ENCODE peak calls at places on chromosome 16, in seven cellular contexts. One of them, this sample, is unnamed.

GRCh38 chr16:878886-879285 is 78.4 kb upstream of the GNG13 start:
- DNase-seq in H9: no peak
- DNase-seq in stimulated activated CD8-positive, alpha-beta memory T cell treated with anti-CD3 and anti-CD28 coated beads, Interleukin-4, amount 100 ng/mL, for 24 hours: no peak
- DNase-seq in NCI-H69: no peak
- DNase-seq in EL: no peak
- DNase-seq in ELR: no peak
- DNase-seq in HCEC 1CT: no peak
- DNase-seq in this sample: no peak

GRCh38 chr16:10028644-10029043 is 153.6 kb downstream of the GRIN2A start:
- DNase-seq in ELR: no peak
- DNase-seq in H9: no peak
- DNase-seq in HCEC 1CT: no peak
- DNase-seq in stimulated activated CD8-positive, alpha-beta memory T cell treated with anti-CD3 and anti-CD28 coated beads, Interleukin-4, amount 100 ng/mL, for 24 hours: no peak
- DNase-seq in NCI-H69: no peak
- DNase-seq in EL: no peak
- DNase-seq in this sample: no peak

GRCh38 chr16:86961133-86961720 is 356.0 kb downstream of the C16orf95 start:
- DNase-seq in EL: peak
- DNase-seq in NCI-H69: no peak
- DNase-seq in HCEC 1CT: peak
- DNase-seq in H9: no peak
- DNase-seq in ELR: no peak
- DNase-seq in stimulated activated CD8-positive, alpha-beta memory T cell treated with anti-CD3 and anti-CD28 coated beads, Interleukin-4, amount 100 ng/mL, for 24 hours: no peak
- DNase-seq in this sample: no peak

GRCh38 chr16:88508376-88508867 is 55.3 kb downstream of the ZFPM1 start:
- DNase-seq in ELR: no peak
- DNase-seq in EL: no peak
- DNase-seq in H9: no peak
- DNase-seq in HCEC 1CT: no peak
- DNase-seq in stimulated activated CD8-positive, alpha-beta memory T cell treated with anti-CD3 and anti-CD28 coated beads, Interleukin-4, amount 100 ng/mL, for 24 hours: no peak
- DNase-seq in NCI-H69: no peak
- DNase-seq in this sample: no peak

GRCh38 chr16:53156516-53156915 is 101.7 kb downstream of the CHD9 start:
- DNase-seq in HCEC 1CT: no peak
- DNase-seq in stimulated activated CD8-positive, alpha-beta memory T cell treated with anti-CD3 and anti-CD28 coated beads, Interleukin-4, amount 100 ng/mL, for 24 hours: no peak
- DNase-seq in NCI-H69: no peak
- DNase-seq in ELR: no peak
- DNase-seq in H9: no peak
- DNase-seq in EL: peak
- DNase-seq in this sample: no peak

GRCh38 chr16:72997141-72997542 is 50.8 kb downstream of the ZFHX3 start:
- DNase-seq in stimulated activated CD8-positive, alpha-beta memory T cell treated with anti-CD3 and anti-CD28 coated beads, Interleukin-4, amount 100 ng/mL, for 24 hours: no peak
- DNase-seq in HCEC 1CT: peak
- DNase-seq in H9: no peak
- DNase-seq in EL: no peak
- DNase-seq in ELR: peak
- DNase-seq in NCI-H69: no peak
- DNase-seq in this sample: no peak

GRCh38 chr16:69440236-69440635 is 15.8 kb downstream of the CYB5B start:
- DNase-seq in H9: no peak
- DNase-seq in HCEC 1CT: no peak
- DNase-seq in stimulated activated CD8-positive, alpha-beta memory T cell treated with anti-CD3 and anti-CD28 coated beads, Interleukin-4, amount 100 ng/mL, for 24 hours: no peak
- DNase-seq in EL: no peak
- DNase-seq in NCI-H69: no peak
- DNase-seq in ELR: no peak
- DNase-seq in this sample: no peak

GRCh38 chr16:22214893-22215292 is 8.8 kb downstream of the EEF2K start:
- DNase-seq in NCI-H69: peak
- DNase-seq in ELR: no peak
- DNase-seq in EL: no peak
- DNase-seq in HCEC 1CT: no peak
- DNase-seq in H9: no peak
- DNase-seq in stimulated activated CD8-positive, alpha-beta memory T cell treated with anti-CD3 and anti-CD28 coated beads, Interleukin-4, amount 100 ng/mL, for 24 hours: no peak
- DNase-seq in this sample: no peak

GRCh38 chr16:85974428-85975375 is 75.7 kb downstream of the IRF8 start:
- DNase-seq in H9: no peak
- DNase-seq in EL: no peak
- DNase-seq in HCEC 1CT: no peak
- DNase-seq in NCI-H69: no peak
- DNase-seq in stimulated activated CD8-positive, alpha-beta memory T cell treated with anti-CD3 and anti-CD28 coated beads, Interleukin-4, amount 100 ng/mL, for 24 hours: no peak
- DNase-seq in ELR: no peak
- DNase-seq in this sample: no peak

GRCh38 chr16:4891097-4891885 is 44.0 kb downstream of the UBN1 start:
- DNase-seq in EL: no peak
- DNase-seq in HCEC 1CT: no peak
- DNase-seq in H9: no peak
- DNase-seq in stimulated activated CD8-positive, alpha-beta memory T cell treated with anti-CD3 and anti-CD28 coated beads, Interleukin-4, amount 100 ng/mL, for 24 hours: no peak
- DNase-seq in ELR: no peak
- DNase-seq in NCI-H69: no peak
- DNase-seq in this sample: no peak

GRCh38 chr16:89453662-89454321 is 36.6 kb downstream of the ANKRD11 start:
- DNase-seq in H9: no peak
- DNase-seq in NCI-H69: no peak
- DNase-seq in HCEC 1CT: no peak
- DNase-seq in EL: peak
- DNase-seq in stimulated activated CD8-positive, alpha-beta memory T cell treated with anti-CD3 and anti-CD28 coated beads, Interleukin-4, amount 100 ng/mL, for 24 hours: no peak
- DNase-seq in ELR: peak
- DNase-seq in this sample: no peak

GRCh38 chr16:88007321-88007731 is 56.1 kb downstream of the BANP start:
- DNase-seq in HCEC 1CT: no peak
- DNase-seq in NCI-H69: no peak
- DNase-seq in EL: no peak
- DNase-seq in ELR: no peak
- DNase-seq in H9: no peak
- DNase-seq in stimulated activated CD8-positive, alpha-beta memory T cell treated with anti-CD3 and anti-CD28 coated beads, Interleukin-4, amount 100 ng/mL, for 24 hours: no peak
- DNase-seq in this sample: no peak

GRCh38 chr16:8565498-8565897 is 24.8 kb downstream of the TMEM114 start:
- DNase-seq in NCI-H69: peak
- DNase-seq in H9: peak
- DNase-seq in HCEC 1CT: no peak
- DNase-seq in EL: no peak
- DNase-seq in stimulated activated CD8-positive, alpha-beta memory T cell treated with anti-CD3 and anti-CD28 coated beads, Interleukin-4, amount 100 ng/mL, for 24 hours: no peak
- DNase-seq in ELR: no peak
- DNase-seq in this sample: no peak

GRCh38 chr16:56632160-56632847 is at the start of gene MT1M:
- DNase-seq in stimulated activated CD8-positive, alpha-beta memory T cell treated with anti-CD3 and anti-CD28 coated beads, Interleukin-4, amount 100 ng/mL, for 24 hours: no peak
- DNase-seq in EL: peak
- DNase-seq in NCI-H69: peak
- DNase-seq in HCEC 1CT: no peak
- DNase-seq in H9: no peak
- DNase-seq in ELR: peak
- DNase-seq in this sample: no peak

GRCh38 chr16:66923247-66923851 is 2.0 kb downstream of the RRAD start:
- DNase-seq in HCEC 1CT: no peak
- DNase-seq in EL: no peak
- DNase-seq in NCI-H69: peak
- DNase-seq in H9: no peak
- DNase-seq in ELR: no peak
- DNase-seq in stimulated activated CD8-positive, alpha-beta memory T cell treated with anti-CD3 and anti-CD28 coated beads, Interleukin-4, amount 100 ng/mL, for 24 hours: no peak
- DNase-seq in this sample: no peak

GRCh38 chr16:50279142-50279865 is 13.0 kb downstream of the ADCY7 start:
- DNase-seq in HCEC 1CT: no peak
- DNase-seq in EL: no peak
- DNase-seq in H9: no peak
- DNase-seq in ELR: no peak
- DNase-seq in stimulated activated CD8-positive, alpha-beta memory T cell treated with anti-CD3 and anti-CD28 coated beads, Interleukin-4, amount 100 ng/mL, for 24 hours: no peak
- DNase-seq in NCI-H69: peak
- DNase-seq in this sample: no peak

GRCh38 chr16:46648656-46649055 is 27.5 kb upstream of the SHCBP1 start:
- DNase-seq in ELR: no peak
- DNase-seq in HCEC 1CT: no peak
- DNase-seq in NCI-H69: no peak
- DNase-seq in stimulated activated CD8-positive, alpha-beta memory T cell treated with anti-CD3 and anti-CD28 coated beads, Interleukin-4, amount 100 ng/mL, for 24 hours: no peak
- DNase-seq in H9: peak
- DNase-seq in EL: no peak
- DNase-seq in this sample: no peak

GRCh38 chr16:4487955-4488481 is 11.8 kb downstream of the HMOX2 start:
- DNase-seq in stimulated activated CD8-positive, alpha-beta memory T cell treated with anti-CD3 and anti-CD28 coated beads, Interleukin-4, amount 100 ng/mL, for 24 hours: no peak
- DNase-seq in ELR: peak
- DNase-seq in EL: peak
- DNase-seq in NCI-H69: no peak
- DNase-seq in H9: no peak
- DNase-seq in HCEC 1CT: no peak
- DNase-seq in this sample: no peak

GRCh38 chr16:56869513-56870270 is 4.7 kb downstream of the SLC12A3 start:
- DNase-seq in stimulated activated CD8-positive, alpha-beta memory T cell treated with anti-CD3 and anti-CD28 coated beads, Interleukin-4, amount 100 ng/mL, for 24 hours: peak
- DNase-seq in EL: peak
- DNase-seq in ELR: peak
- DNase-seq in HCEC 1CT: peak
- DNase-seq in H9: peak
- DNase-seq in NCI-H69: no peak
- DNase-seq in this sample: peak

GRCh38 chr16:16992986-16993783 is 477.6 kb downstream of the XYLT1 start:
- DNase-seq in HCEC 1CT: no peak
- DNase-seq in EL: no peak
- DNase-seq in H9: no peak
- DNase-seq in NCI-H69: no peak
- DNase-seq in ELR: no peak
- DNase-seq in stimulated activated CD8-positive, alpha-beta memory T cell treated with anti-CD3 and anti-CD28 coated beads, Interleukin-4, amount 100 ng/mL, for 24 hours: no peak
- DNase-seq in this sample: no peak

GRCh38 chr16:73753931-73754330 is 542.7 kb upstream of the PSMD7 start:
- DNase-seq in EL: no peak
- DNase-seq in NCI-H69: no peak
- DNase-seq in H9: no peak
- DNase-seq in HCEC 1CT: no peak
- DNase-seq in ELR: no peak
- DNase-seq in stimulated activated CD8-positive, alpha-beta memory T cell treated with anti-CD3 and anti-CD28 coated beads, Interleukin-4, amount 100 ng/mL, for 24 hours: no peak
- DNase-seq in this sample: no peak

GRCh38 chr16:55391760-55392375 is 67.9 kb downstream of the IRX6 start:
- DNase-seq in ELR: no peak
- DNase-seq in stimulated activated CD8-positive, alpha-beta memory T cell treated with anti-CD3 and anti-CD28 coated beads, Interleukin-4, amount 100 ng/mL, for 24 hours: no peak
- DNase-seq in EL: no peak
- DNase-seq in H9: no peak
- DNase-seq in HCEC 1CT: no peak
- DNase-seq in NCI-H69: no peak
- DNase-seq in this sample: no peak

This sample was measured in RKO.